ENCODE peak calls at places on chromosomes 12 and 14, in five cellular contexts. One of them, this sample, is unnamed.

GRCh38 chr14:94673781-94674231 is 61.6 kb downstream of the SERPINA3 start:
- DNase-seq in right atrium auricular region: no peak
- DNase-seq in GM12878: no peak
- DNase-seq in psoas muscle: no peak
- DNase-seq in IMR-90: peak
- DNase-seq in this sample: peak

GRCh38 chr12:2161478-2161877 is 108.7 kb downstream of the CACNA1C start:
- DNase-seq in right atrium auricular region: peak
- DNase-seq in GM12878: no peak
- DNase-seq in psoas muscle: peak
- DNase-seq in IMR-90: no peak
- DNase-seq in this sample: no peak

GRCh38 chr12:18651525-18651924 is 86.3 kb downstream of the PLCZ1 start:
- DNase-seq in right atrium auricular region: no peak
- DNase-seq in GM12878: no peak
- DNase-seq in psoas muscle: no peak
- DNase-seq in IMR-90: no peak
- DNase-seq in this sample: no peak

GRCh38 chr12:28306535-28306934 is 116.3 kb downstream of the CCDC91 start:
- DNase-seq in right atrium auricular region: no peak
- DNase-seq in GM12878: no peak
- DNase-seq in psoas muscle: no peak
- DNase-seq in IMR-90: no peak
- DNase-seq in this sample: no peak

GRCh38 chr14:57712101-57712500 is 153.8 kb downstream of the SLC35F4 start:
- DNase-seq in right atrium auricular region: no peak
- DNase-seq in GM12878: no peak
- DNase-seq in psoas muscle: no peak
- DNase-seq in IMR-90: no peak
- DNase-seq in this sample: no peak

GRCh38 chr12:116164263-116164817 is 113.2 kb downstream of the MED13L start:
- DNase-seq in right atrium auricular region: no peak
- DNase-seq in GM12878: no peak
- DNase-seq in psoas muscle: no peak
- DNase-seq in IMR-90: peak
- DNase-seq in this sample: no peak

GRCh38 chr12:68800294-68800693 is 7.7 kb upstream of the MDM2 start:
- DNase-seq in right atrium auricular region: no peak
- DNase-seq in GM12878: no peak
- DNase-seq in psoas muscle: no peak
- DNase-seq in IMR-90: no peak
- DNase-seq in this sample: no peak

GRCh38 chr12:132216354-132216987 is 72.2 kb downstream of the NOC4L start:
- DNase-seq in right atrium auricular region: no peak
- DNase-seq in GM12878: no peak
- DNase-seq in psoas muscle: no peak
- DNase-seq in IMR-90: no peak
- DNase-seq in this sample: no peak

GRCh38 chr14:30656190-30656632 is 34.1 kb downstream of the SCFD1 start:
- DNase-seq in right atrium auricular region: no peak
- DNase-seq in GM12878: peak
- DNase-seq in psoas muscle: no peak
- DNase-seq in IMR-90: peak
- DNase-seq in this sample: no peak

GRCh38 chr12:48237048-48237630 is 34.0 kb upstream of the OR10AD1 start:
- DNase-seq in right atrium auricular region: no peak
- DNase-seq in GM12878: no peak
- DNase-seq in psoas muscle: no peak
- DNase-seq in IMR-90: no peak
- DNase-seq in this sample: no peak

DNA sequence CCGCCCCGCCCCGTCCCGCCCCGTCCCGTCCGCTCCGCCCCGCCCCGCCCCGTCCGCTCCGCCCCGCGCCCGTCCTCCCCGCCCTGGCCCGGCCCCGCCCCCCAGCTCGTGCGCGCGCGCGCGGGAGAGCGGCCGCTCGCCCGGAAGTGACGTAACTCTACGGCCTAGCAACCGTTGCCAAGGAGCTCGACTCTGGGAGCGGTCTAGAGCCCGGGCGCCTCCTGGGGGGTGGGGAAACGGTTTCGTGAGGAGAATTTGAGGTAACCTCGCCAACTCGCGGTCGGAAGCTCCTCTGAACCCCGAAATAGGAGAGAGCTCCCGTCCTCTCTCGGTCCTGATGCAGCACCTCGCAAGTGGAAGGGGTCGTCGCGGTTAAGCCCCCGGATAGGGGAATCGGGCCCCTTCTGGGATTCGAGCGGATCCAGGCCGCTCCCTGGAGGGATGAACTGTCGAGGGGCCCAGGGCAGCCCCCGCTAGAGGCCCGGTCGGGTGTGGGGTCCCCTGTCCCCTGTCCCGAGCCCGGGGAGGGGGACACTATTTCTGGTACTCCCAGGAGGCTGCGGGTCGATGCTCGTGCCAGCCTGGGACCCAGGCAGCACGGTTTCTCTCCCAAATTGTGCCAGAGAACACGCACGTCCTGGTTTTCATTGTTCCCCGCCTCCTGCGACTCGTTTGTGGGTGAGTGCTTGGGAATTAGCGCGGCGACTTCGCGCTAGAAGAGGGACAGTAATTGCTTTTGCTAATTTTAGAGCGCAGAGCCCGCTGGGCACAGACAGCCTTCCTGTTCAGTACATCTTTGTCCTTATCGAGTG is at the start of gene IFT81:
- DNase-seq in right atrium auricular region: peak
- DNase-seq in GM12878: no peak
- DNase-seq in psoas muscle: peak
- DNase-seq in IMR-90: peak
- DNase-seq in this sample: peak
- TF ChIP-seq CTCF in right atrium auricular region: no peak
- TF ChIP-seq CTCF in GM12878: peak
- TF ChIP-seq CTCF in psoas muscle: no peak
- TF ChIP-seq CTCF in IMR-90: no peak
- TF ChIP-seq CTCF in this sample: no peak

GRCh38 chr14:85178869-85179268 is 351.1 kb upstream of the FLRT2 start:
- DNase-seq in right atrium auricular region: no peak
- DNase-seq in GM12878: no peak
- DNase-seq in psoas muscle: no peak
- DNase-seq in IMR-90: no peak
- DNase-seq in this sample: no peak

GRCh38 chr14:85172290-85172689 is 357.7 kb upstream of the FLRT2 start:
- DNase-seq in right atrium auricular region: no peak
- DNase-seq in GM12878: no peak
- DNase-seq in psoas muscle: no peak
- DNase-seq in IMR-90: no peak
- DNase-seq in this sample: no peak

GRCh38 chr14:85172889-85173458 is 357.0 kb upstream of the FLRT2 start:
- DNase-seq in right atrium auricular region: no peak
- DNase-seq in GM12878: no peak
- DNase-seq in psoas muscle: no peak
- DNase-seq in IMR-90: no peak
- DNase-seq in this sample: no peak

GRCh38 chr14:85175556-85175955 is 354.4 kb upstream of the FLRT2 start:
- DNase-seq in right atrium auricular region: no peak
- DNase-seq in GM12878: no peak
- DNase-seq in psoas muscle: no peak
- DNase-seq in IMR-90: peak
- DNase-seq in this sample: no peak
- TF ChIP-seq CTCF in right atrium auricular region: no peak
- TF ChIP-seq CTCF in GM12878: no peak
- TF ChIP-seq CTCF in psoas muscle: no peak
- TF ChIP-seq CTCF in IMR-90: no peak
- TF ChIP-seq CTCF in this sample: no peak

DNA sequence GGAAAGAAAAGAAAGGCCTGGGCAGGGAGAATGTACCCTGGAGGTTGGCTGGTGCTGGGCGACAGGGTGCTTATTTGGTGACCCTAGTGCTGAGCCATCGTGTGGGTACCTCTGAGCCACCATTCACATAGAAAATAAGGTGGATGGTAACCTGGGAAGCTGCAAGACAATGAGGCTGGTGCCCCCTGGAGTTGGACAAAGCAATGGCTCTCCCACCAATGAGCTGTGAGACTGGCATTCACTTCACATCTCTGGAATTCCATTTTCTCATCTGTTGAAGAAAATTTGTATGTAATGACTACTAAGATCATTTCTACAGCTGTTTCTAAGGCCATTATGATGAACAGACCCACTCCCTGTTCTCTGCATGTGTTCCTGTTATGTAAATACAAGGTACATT is 63.1 kb upstream of the IGF1 start:
- DNase-seq in right atrium auricular region: no peak
- DNase-seq in GM12878: no peak
- DNase-seq in psoas muscle: no peak
- DNase-seq in IMR-90: peak
- DNase-seq in this sample: no peak
- TF ChIP-seq CTCF in right atrium auricular region: no peak
- TF ChIP-seq CTCF in GM12878: peak
- TF ChIP-seq CTCF in psoas muscle: peak
- TF ChIP-seq CTCF in IMR-90: no peak
- TF ChIP-seq CTCF in this sample: no peak

GRCh38 chr14:60485600-60486251 is at the start of gene C14orf39:
- DNase-seq in right atrium auricular region: no peak
- DNase-seq in GM12878: no peak
- DNase-seq in psoas muscle: peak
- DNase-seq in IMR-90: peak
- DNase-seq in this sample: no peak

GRCh38 chr14:60487211-60487610 is 1.3 kb upstream of the C14orf39 start:
- DNase-seq in right atrium auricular region: no peak
- DNase-seq in GM12878: no peak
- DNase-seq in psoas muscle: no peak
- DNase-seq in IMR-90: no peak
- DNase-seq in this sample: no peak

GRCh38 chr14:60485057-60485599 is 735 bp downstream of the C14orf39 start:
- DNase-seq in right atrium auricular region: no peak
- DNase-seq in GM12878: no peak
- DNase-seq in psoas muscle: no peak
- DNase-seq in IMR-90: no peak
- DNase-seq in this sample: no peak

GRCh38 chr14:60490270-60490669 is 4.4 kb upstream of the C14orf39 start:
- DNase-seq in right atrium auricular region: no peak
- DNase-seq in GM12878: no peak
- DNase-seq in psoas muscle: no peak
- DNase-seq in IMR-90: no peak
- DNase-seq in this sample: no peak

GRCh38 chr14:60488175-60488574 is 2.3 kb upstream of the C14orf39 start:
- DNase-seq in right atrium auricular region: no peak
- DNase-seq in GM12878: no peak
- DNase-seq in psoas muscle: no peak
- DNase-seq in IMR-90: no peak
- DNase-seq in this sample: no peak
- TF ChIP-seq CTCF in right atrium auricular region: no peak
- TF ChIP-seq CTCF in GM12878: peak
- TF ChIP-seq CTCF in psoas muscle: no peak
- TF ChIP-seq CTCF in IMR-90: peak
- TF ChIP-seq CTCF in this sample: peak

This sample was measured in type B pancreatic cell.